ENCODE peak calls at places on chromosomes 1 and 21, in seven cellular contexts. N, I, B, C, Q, O and Z are unnamed samples.

GRCh38 chr1:115089443-115090340 is at the start of gene TSPAN2:
- DNase-seq in I (peak), C (peak), B (no peak), Q (no peak), N (peak), O (peak), Z (no peak)

GRCh38 chr1:51063121-51063520 is 38.9 kb upstream of the C1orf185 start:
- DNase-seq in O (no peak), B (peak), Q (peak), N (no peak), C (no peak), I (peak), Z (peak)

GRCh38 chr1:23530089-23530749 is 814 bp downstream of the E2F2 start:
- DNase-seq in N (no peak), I (no peak), Q (no peak), O (peak), C (peak), B (no peak), Z (no peak)

GRCh38 chr1:173717238-173717637 is 2.5 kb downstream of the KLHL20 start:
- DNase-seq in Q (no peak), I (no peak), B (no peak), O (no peak), N (no peak), C (no peak), Z (no peak)

GRCh38 chr1:10693497-10694273 is 102.8 kb downstream of the CASZ1 start:
- DNase-seq in B (no peak), C (peak), O (peak), I (no peak), Q (no peak), N (peak), Z (no peak)

GRCh38 chr1:151399890-151400235 is 490 bp downstream of the PSMB4 start:
- DNase-seq in I (peak), O (peak), N (peak), C (peak), B (no peak), Q (no peak), Z (no peak)

GRCh38 chr1:55717111-55717510 is 501.9 kb upstream of the USP24 start:
- DNase-seq in C (no peak), O (no peak), B (no peak), I (no peak), N (no peak), Q (no peak), Z (no peak)

GRCh38 chr21:16086121-16086520 is 356.3 kb downstream of the USP25 start:
- DNase-seq in C (no peak), Q (no peak), I (no peak), O (no peak), N (no peak), B (no peak), Z (no peak)

GRCh38 chr1:201406831-201407406 is 7.8 kb upstream of the LAD1 start:
- DNase-seq in C (no peak), N (no peak), B (no peak), Q (no peak), I (no peak), O (no peak), Z (no peak)

GRCh38 chr21:28793043-28793442 is 199.6 kb downstream of the LTN1 start:
- DNase-seq in N (no peak), Q (no peak), C (peak), B (no peak), I (peak), O (no peak), Z (no peak)

GRCh38 chr21:32333953-32334673 is 35.5 kb downstream of the MRAP start:
- DNase-seq in Q (no peak), B (no peak), O (no peak), C (no peak), N (no peak), I (no peak), Z (no peak)

GRCh38 chr1:235442788-235443429 is 61.3 kb downstream of the B3GALNT2 start:
- DNase-seq in I (peak), O (no peak), C (no peak), N (no peak), Q (no peak), B (peak), Z (no peak)

GRCh38 chr21:31921079-31921478 is 48.3 kb downstream of the HUNK start:
- DNase-seq in Q (no peak), C (no peak), N (no peak), I (no peak), B (no peak), O (no peak), Z (no peak)

GRCh38 chr1:11765661-11766428 is 3.9 kb downstream of the C1orf167 start:
- DNase-seq in I (no peak), B (no peak), O (no peak), C (no peak), Q (no peak), N (no peak), Z (no peak)

GRCh38 chr1:228163004-228163753 is 2.4 kb upstream of the IBA57 start:
- DNase-seq in B (no peak), N (peak), C (no peak), O (no peak), Q (no peak), I (peak), Z (peak)

GRCh38 chr1:235937123-235937522 is 70.4 kb upstream of the LYST start:
- DNase-seq in O (no peak), I (no peak), C (no peak), B (no peak), Q (no peak), N (no peak), Z (no peak)

GRCh38 chr1:12047120-12047876 is 15.8 kb upstream of the TNFRSF8 start:
- DNase-seq in B (no peak), C (no peak), O (peak), Q (no peak), N (no peak), I (peak), Z (no peak)

GRCh38 chr1:20896824-20897223 is 109.7 kb upstream of the HP1BP3 start:
- DNase-seq in O (no peak), Q (peak), C (no peak), B (no peak), I (peak), N (no peak), Z (peak)

GRCh38 chr1:175597969-175598765 is 145.2 kb downstream of the TNR start:
- DNase-seq in I (peak), N (no peak), Q (no peak), C (peak), B (no peak), O (peak), Z (peak)

GRCh38 chr1:28127617-28128257 is 39.3 kb upstream of the EYA3 start:
- DNase-seq in I (no peak), O (peak), N (no peak), Q (no peak), C (peak), B (no peak), Z (no peak)

GRCh38 chr1:68210829-68211228 is 21.5 kb downstream of the WLS start:
- DNase-seq in B (no peak), O (no peak), I (no peak), C (no peak), Q (no peak), N (no peak), Z (no peak)

GRCh38 chr1:46041974-46042373 is 90.5 kb downstream of the PIK3R3 start:
- DNase-seq in N (peak), B (peak), C (no peak), Q (no peak), I (no peak), O (no peak), Z (no peak)

GRCh38 chr1:14934867-14935266 is 218.7 kb upstream of the TMEM51 start:
- DNase-seq in C (no peak), I (no peak), N (no peak), Q (no peak), O (no peak), B (no peak), Z (no peak)

GRCh38 chr1:54973205-54973921 is 7.1 kb upstream of the TMEM61 start:
- DNase-seq in C (no peak), I (peak), Q (no peak), N (peak), B (no peak), O (no peak), Z (no peak)

GRCh38 chr21:17818158-17819113 is 720 bp downstream of the C21orf91 start:
- DNase-seq in Q (no peak), N (peak), I (peak), C (peak), B (no peak), O (peak), Z (peak)

DNA sequence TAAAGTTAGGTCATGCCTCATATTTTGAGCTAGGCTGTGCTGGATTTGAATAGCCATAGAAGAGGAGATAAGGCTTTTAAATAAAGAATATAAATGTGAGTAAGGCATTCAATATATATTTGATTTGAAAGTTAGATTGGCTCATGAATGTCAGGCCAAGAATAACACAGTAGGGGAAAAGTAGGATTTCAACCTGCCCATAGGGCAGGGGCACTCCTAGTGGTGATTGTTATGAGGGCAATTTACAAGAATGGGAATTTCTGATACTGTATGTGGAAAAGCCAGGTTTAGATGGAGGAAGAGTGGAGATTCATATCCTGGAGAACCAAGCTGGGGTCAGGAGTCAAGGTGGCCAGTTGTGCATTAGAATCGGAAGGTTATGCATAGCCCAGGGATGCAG is 74.9 kb downstream of the DNAH14 start:
- DNase-seq in O (no peak), N (no peak), C (no peak), Q (no peak), I (no peak), B (no peak), Z (no peak)
- TF ChIP-seq CTCF in O (no peak), N (no peak), C (peak), Q (peak), I (peak), B (no peak), Z (peak)

DNA sequence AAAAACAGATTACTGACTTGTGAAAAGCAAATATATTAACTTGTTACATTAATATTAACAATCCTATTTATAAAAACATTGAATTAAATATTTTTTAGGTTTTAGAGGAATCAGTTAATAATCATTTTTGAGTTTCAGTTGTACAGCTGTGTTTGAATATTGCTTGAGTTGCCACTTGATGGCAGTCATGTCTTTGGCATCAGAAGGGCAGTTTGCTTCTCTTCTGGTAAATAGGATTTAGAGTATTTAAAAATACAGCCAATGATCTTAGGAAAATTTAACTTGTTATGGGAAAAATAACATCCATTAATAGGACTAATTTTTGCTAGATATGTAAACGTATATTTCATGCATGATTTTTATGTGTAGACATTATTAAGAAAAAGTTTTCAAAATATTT is 234.1 kb downstream of the NCAM2 start:
- DNase-seq in C (no peak), I (peak), O (no peak), Q (peak), B (peak), N (no peak), Z (no peak)
- TF ChIP-seq CTCF in C (peak), I (peak), O (no peak), Q (peak), B (peak), N (peak), Z (peak)

GRCh38 chr1:198350456-198350855 is 190.0 kb downstream of the ATP6V1G3 start:
- DNase-seq in Q (no peak), N (no peak), B (no peak), I (no peak), O (no peak), C (peak), Z (no peak)
- TF ChIP-seq CTCF in Q (no peak), N (no peak), B (no peak), I (peak), O (no peak), C (peak), Z (peak)

DNA sequence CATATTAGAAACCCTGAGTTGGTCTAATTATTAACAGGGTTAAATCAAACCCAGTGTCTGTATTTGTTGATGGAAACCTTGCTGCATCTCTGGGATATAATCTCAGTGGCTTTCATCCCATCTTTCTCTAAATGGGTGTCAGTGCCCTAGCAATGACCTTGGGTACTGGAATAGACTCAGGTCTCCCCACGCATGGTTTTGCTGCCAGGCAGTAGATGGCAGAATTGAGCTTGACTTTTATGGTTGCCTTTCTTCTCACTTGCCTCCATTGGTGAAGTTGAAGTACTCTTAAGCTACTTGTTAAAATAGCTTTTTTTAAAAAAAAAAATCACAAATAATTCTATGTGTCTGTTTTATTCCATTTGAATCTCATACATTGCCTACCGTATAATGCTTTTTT is 81.8 kb upstream of the HMCN1 start:
- DNase-seq in Q (no peak), I (no peak), O (no peak), C (peak), N (no peak), B (no peak), Z (no peak)
- TF ChIP-seq CTCF in Q (peak), I (peak), O (no peak), C (peak), N (peak), B (no peak), Z (peak)

GRCh38 chr1:109624215-109625010 is 4.8 kb downstream of the AMPD2 start:
- DNase-seq in Q (no peak), C (peak), B (no peak), I (no peak), N (no peak), O (peak), Z (no peak)

GRCh38 chr1:109627692-109628399 is 8.2 kb downstream of the AMPD2 start:
- DNase-seq in O (no peak), B (no peak), C (no peak), Q (no peak), N (no peak), I (no peak), Z (no peak)

GRCh38 chr1:109626682-109627408 is 7.2 kb downstream of the AMPD2 start:
- DNase-seq in I (no peak), B (no peak), C (no peak), O (no peak), N (no peak), Q (no peak), Z (no peak)

GRCh38 chr1:109625176-109625575 is 5.5 kb downstream of the AMPD2 start:
- DNase-seq in I (no peak), Q (no peak), N (no peak), B (no peak), O (no peak), C (no peak), Z (no peak)

GRCh38 chr1:109625601-109626560 is 6.2 kb downstream of the AMPD2 start:
- DNase-seq in Q (no peak), I (no peak), O (no peak), B (no peak), C (no peak), N (no peak), Z (no peak)
- TF ChIP-seq CTCF in Q (no peak), I (peak), O (no peak), B (no peak), C (no peak), N (no peak), Z (no peak)

GRCh38 chr1:92376345-92376744 is 77.5 kb downstream of the RPAP2 start:
- DNase-seq in N (no peak), C (no peak), Q (no peak), O (no peak), B (no peak), I (no peak), Z (no peak)

GRCh38 chr1:92374211-92374610 is 75.4 kb downstream of the RPAP2 start:
- DNase-seq in I (no peak), N (no peak), C (no peak), Q (no peak), B (no peak), O (no peak), Z (no peak)
- TF ChIP-seq CTCF in I (no peak), N (no peak), C (no peak), Q (no peak), B (no peak), O (no peak), Z (no peak)

GRCh38 chr1:218299416-218299815 is 14.3 kb downstream of the RRP15 start:
- DNase-seq in Q (no peak), C (peak), I (peak), N (no peak), B (peak), O (no peak), Z (peak)
- TF ChIP-seq CTCF in Q (peak), C (peak), I (peak), N (peak), B (peak), O (no peak), Z (peak)